ENCODE peak calls at places on chromosomes 6 and 20, in seven cellular contexts. Z is astrocyte, O is AG10803, M is kidney epithelial cell, N is gastrocnemius medialis, Q is mammary epithelial cell, D is dorsolateral prefrontal cortex. J is an unnamed sample.

GRCh38 chr6:143974089-143974488 is 34.0 kb downstream of the PLAGL1 start:
- DNase-seq in D (no peak), O (no peak), N (no peak), Z (no peak), M (no peak), Q (no peak), J (no peak)

GRCh38 chr6:50586074-50586473 is 127.3 kb upstream of the TFAP2D start:
- DNase-seq in O (no peak), M (no peak), Q (no peak), Z (no peak), N (no peak), D (no peak), J (no peak)

GRCh38 chr6:87743454-87743853 is 41.4 kb upstream of the AKIRIN2 start:
- DNase-seq in O (no peak), Z (no peak), D (no peak), M (no peak), N (no peak), Q (no peak), J (no peak)

GRCh38 chr6:101876431-101876830 is 482.9 kb downstream of the GRIK2 start:
- DNase-seq in N (no peak), D (no peak), Q (no peak), Z (no peak), M (no peak), O (no peak), J (no peak)

GRCh38 chr20:36543187-36544133 is 2.1 kb downstream of the MYL9 start:
- DNase-seq in Q (no peak), M (no peak), N (peak; percentile 85), Z (peak; percentile 64), D (no peak), O (peak; percentile 84), J (peak; percentile 72)

GRCh38 chr6:47749726-47750125 is 32.1 kb upstream of the OPN5 start:
- DNase-seq in N (no peak), Z (no peak), D (no peak), O (no peak), M (no peak), Q (no peak), J (no peak)

GRCh38 chr20:21361266-21361665 is 36.1 kb downstream of the NKX2-4 start:
- DNase-seq in N (no peak), Q (peak; percentile 57), M (no peak), Z (peak; percentile 34), O (no peak), D (no peak), J (no peak)

GRCh38 chr6:43945778-43946100 is 175.7 kb downstream of the VEGFA start:
- DNase-seq in Q (no peak), N (no peak), Z (no peak), M (no peak), O (no peak), D (no peak), J (no peak)

GRCh38 chr6:82738773-82739172 is 326.9 kb downstream of the UBE3D start:
- DNase-seq in O (no peak), Z (no peak), M (no peak), Q (no peak), N (no peak), D (no peak), J (no peak)

GRCh38 chr6:144217264-144217663 is 66.9 kb downstream of the STX11 start:
- DNase-seq in Q (no peak), M (no peak), Z (no peak), O (no peak), N (no peak), D (no peak), J (no peak)

GRCh38 chr20:42123981-42124473 is 505.9 kb upstream of the CHD6 start:
- DNase-seq in Z (no peak), O (no peak), Q (no peak), M (no peak), D (peak; percentile 47), N (no peak), J (no peak)

GRCh38 chr6:157368359-157369049 is 12.5 kb upstream of the ZDHHC14 start:
- DNase-seq in O (no peak), D (no peak), Z (no peak), M (no peak), Q (no peak), N (no peak), J (no peak)

DNA sequence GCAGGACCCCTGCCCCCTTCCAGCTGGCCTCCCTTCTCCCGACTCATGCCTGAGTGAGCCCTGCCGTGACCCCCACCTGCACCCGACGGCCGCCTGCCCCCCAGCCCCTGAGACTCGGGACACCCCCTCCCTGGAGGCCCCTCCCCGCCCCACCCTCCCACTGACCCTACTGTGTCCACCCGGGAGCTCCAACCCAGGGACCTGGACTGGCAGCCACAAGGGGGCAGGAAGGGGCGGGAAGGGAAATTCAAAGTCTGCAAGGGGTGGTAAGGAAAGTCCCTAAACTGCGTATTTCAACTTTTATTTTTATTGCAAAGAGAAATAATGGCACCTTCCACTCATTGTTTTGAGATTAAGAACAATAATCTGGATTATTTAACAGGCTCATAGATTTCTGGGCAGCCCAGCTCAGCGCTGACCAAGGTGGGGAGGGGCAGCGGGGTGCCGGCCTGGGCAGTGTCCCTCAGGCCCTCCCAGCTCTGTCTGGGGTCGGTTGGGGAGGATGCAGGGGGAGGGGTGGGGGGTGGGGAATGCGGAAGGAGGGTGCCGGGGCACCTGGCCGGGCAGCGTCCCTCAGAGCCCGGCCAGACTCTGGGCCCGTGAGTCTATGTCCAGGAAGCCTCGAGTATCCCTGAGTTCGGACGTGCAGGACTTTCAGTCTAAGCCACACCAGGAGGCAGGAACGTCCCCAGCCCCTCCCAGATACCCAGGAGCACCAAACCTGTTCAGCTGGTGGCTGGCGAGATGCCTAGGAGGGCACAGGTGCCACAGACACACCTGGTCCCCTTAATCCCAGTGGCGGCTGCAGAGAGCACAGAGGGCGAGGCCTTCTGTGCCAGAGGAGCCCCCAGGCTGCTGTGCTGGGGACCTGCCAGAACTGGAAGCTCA is 1.3 kb upstream of the PTK6 start:
- DNase-seq in D (no peak), Z (no peak), M (no peak), Q (no peak), N (no peak), O (peak; percentile 26), J (no peak)
- TF ChIP-seq CTCF in D (no peak), Z (no peak), M (no peak), Q (no peak), N (peak; percentile 10), O (no peak), J (peak; percentile 73)

GRCh38 chr6:32153252-32153834 is 598 bp upstream of the PPT2 start:
- DNase-seq in N (no peak), D (no peak), M (no peak), Q (peak; percentile 13), Z (peak; percentile 33), O (no peak), J (no peak)
- TF ChIP-seq CTCF in N (peak; percentile 14), D (no peak), M (peak; percentile 33), Q (no peak), Z (no peak), O (peak; percentile 30), J (peak; percentile 57)

GRCh38 chr6:170226647-170227046 is 64.2 kb downstream of the DLL1 start:
- DNase-seq in M (no peak), N (no peak), Q (no peak), Z (no peak), D (peak; percentile 11), O (no peak), J (no peak)

GRCh38 chr6:170229396-170229795 is 61.5 kb downstream of the DLL1 start:
- DNase-seq in M (no peak), D (no peak), N (no peak), Q (no peak), Z (no peak), O (no peak), J (no peak)

GRCh38 chr6:170227521-170227983 is 63.3 kb downstream of the DLL1 start:
- DNase-seq in D (no peak), Z (peak; percentile 31), Q (peak; percentile 43), O (no peak), M (no peak), N (no peak), J (no peak)

GRCh38 chr6:170228581-170229310 is 62.1 kb downstream of the DLL1 start:
- DNase-seq in M (no peak), Q (no peak), D (no peak), Z (no peak), O (no peak), N (no peak), J (no peak)

GRCh38 chr6:170227996-170228550 is 62.8 kb downstream of the DLL1 start:
- DNase-seq in N (no peak), O (no peak), Z (no peak), Q (no peak), D (no peak), M (no peak), J (no peak)
- TF ChIP-seq CTCF in N (no peak), O (no peak), Z (no peak), Q (no peak), D (no peak), M (no peak), J (no peak)

DNA sequence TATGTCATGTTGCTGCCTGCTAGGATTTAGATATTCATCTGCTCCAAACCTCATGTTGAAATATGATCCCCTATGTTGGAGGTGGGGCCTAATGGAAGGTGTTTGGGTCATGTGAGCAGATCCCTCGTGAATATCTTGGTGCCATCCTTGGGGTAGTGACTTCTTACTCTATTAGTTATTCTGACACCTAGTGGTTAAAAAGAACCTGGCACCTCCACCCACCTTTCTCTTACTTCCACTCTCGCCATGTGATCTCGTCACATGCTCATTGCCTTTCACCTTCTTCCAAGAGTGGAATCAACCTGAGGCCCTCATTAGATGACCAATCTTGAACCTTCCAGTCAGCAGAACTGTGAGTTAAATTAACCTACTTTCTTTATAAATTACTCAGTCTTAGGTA is 549.4 kb upstream of the SYNCRIP start:
- DNase-seq in Z (no peak), D (no peak), O (peak; percentile 2), M (no peak), Q (peak; percentile 22), N (no peak), J (peak; percentile 1)
- TF ChIP-seq CTCF in Z (no peak), D (no peak), O (peak; percentile 12), M (peak; percentile 34), Q (peak; percentile 10), N (no peak), J (peak; percentile 51)

GRCh38 chr6:15363523-15364400 is 117.9 kb downstream of the JARID2 start:
- DNase-seq in Z (no peak), Q (no peak), D (no peak), O (no peak), N (no peak), M (no peak), J (no peak)
- TF ChIP-seq CTCF in Z (no peak), Q (no peak), D (no peak), O (no peak), N (no peak), M (no peak), J (no peak)

DNA sequence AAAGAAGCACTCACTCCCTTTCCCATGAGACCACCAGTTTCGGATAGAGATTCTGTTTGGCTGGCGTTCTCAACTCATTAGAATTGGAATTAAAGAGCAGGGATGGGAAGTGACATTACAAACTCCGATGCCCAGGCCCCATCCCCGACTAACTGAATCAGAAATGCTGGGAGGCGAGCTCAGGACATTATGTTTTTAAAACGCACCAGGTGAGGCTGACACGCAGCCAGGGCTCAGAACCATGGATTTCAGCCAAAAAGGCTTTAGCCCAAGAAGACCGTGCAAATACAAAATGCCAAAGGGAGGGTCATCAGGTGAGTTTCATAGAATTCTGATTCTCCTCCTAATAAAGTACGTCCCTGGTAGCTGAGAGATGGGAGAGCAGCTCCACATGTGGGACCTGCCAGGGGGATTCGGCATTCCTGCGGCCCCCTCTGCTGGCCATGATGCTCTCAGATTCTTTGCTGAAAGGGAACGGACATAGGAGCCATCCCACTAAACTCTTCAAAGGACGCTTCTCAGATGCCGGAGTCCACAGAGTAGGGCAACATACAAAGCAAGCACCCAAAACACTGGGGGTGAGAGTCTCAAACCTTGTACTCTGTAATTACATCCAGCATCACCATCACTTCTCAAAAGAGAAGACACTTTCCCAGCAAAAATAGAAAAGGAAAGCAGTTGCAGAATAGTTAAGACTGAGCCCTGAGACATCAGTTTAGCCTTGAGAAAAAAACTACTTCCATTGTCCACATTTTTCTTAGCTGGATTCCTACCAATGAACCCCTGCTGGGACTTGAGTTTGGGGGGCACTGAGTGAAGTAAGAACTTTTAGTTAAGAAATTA is 205.2 kb downstream of the BMP7 start:
- DNase-seq in Z (no peak), D (no peak), O (peak; percentile 23), M (no peak), Q (peak; percentile 21), N (no peak), J (no peak)
- TF ChIP-seq CTCF in Z (peak; percentile 57), D (peak; percentile 41), O (peak; percentile 45), M (peak; percentile 41), Q (peak; percentile 17), N (no peak), J (peak; percentile 58)